ENCODE peak calls at places on chromosomes 16 and 17, in ten cellular contexts. X is NCI-H1417; T is GM23248; F is GM12865; M is M059J; K is H9; Z is activated CD4-positive, alpha-beta T cell treated with anti-CD3 and anti-CD28 coated beads, Interleukin-2, amount 10 ng/mL, durations not matched to agents 7 days and 5 days; R is KG1; L is NCI-H2107; O is heart left ventricle. S is an unnamed sample.

GRCh38 chr16:59612094-59612493 is 878.0 kb upstream of the GOT2 start:
- DNase-seq in M (no peak), K (peak; percentile 32), X (no peak), F (no peak), T (no peak), L (no peak), O (no peak), R (no peak), Z (no peak), S (no peak)

GRCh38 chr16:49528035-49528434 is 154.4 kb downstream of the C16orf78 start:
- DNase-seq in R (peak; percentile 24), T (peak; percentile 75), M (peak; percentile 26), X (no peak), O (no peak), K (no peak), Z (peak; percentile 38), F (no peak), L (no peak), S (no peak)

GRCh38 chr17:66747561-66748275 is 87.2 kb upstream of the CACNG5 start:
- DNase-seq in R (no peak), O (no peak), K (no peak), M (peak; percentile 57), T (peak; percentile 94), F (no peak), L (no peak), X (no peak), Z (no peak), S (no peak)

GRCh38 chr17:17711708-17712141 is 30.5 kb downstream of the RAI1 start:
- DNase-seq in T (no peak), K (peak; percentile 66), O (no peak), M (no peak), F (no peak), R (no peak), L (no peak), X (no peak), Z (no peak), S (no peak)

GRCh38 chr17:27376637-27377547 is 79.4 kb upstream of the KSR1 start:
- DNase-seq in M (peak; percentile 80), K (no peak), F (no peak), L (no peak), R (no peak), O (no peak), X (no peak), Z (no peak), T (peak; percentile 76), S (no peak)

GRCh38 chr16:88264641-88265285 is 118.0 kb upstream of the ZNF469 start:
- DNase-seq in T (peak; percentile 93), R (peak; percentile 10), Z (peak; percentile 33), K (peak; percentile 75), M (peak; percentile 96), X (no peak), O (peak; percentile 93), F (peak; percentile 80), L (no peak), S (peak; percentile 1)

GRCh38 chr16:89530401-89531381 is 22.5 kb downstream of the SPG7 start:
- DNase-seq in L (no peak), X (no peak), O (no peak), Z (no peak), M (no peak), F (no peak), R (no peak), K (no peak), T (no peak), S (no peak)

GRCh38 chr16:74448990-74449389 is 27.7 kb upstream of the CLEC18B start:
- DNase-seq in L (no peak), M (peak; percentile 96), K (no peak), X (no peak), F (no peak), R (no peak), T (peak; percentile 95), O (peak; percentile 84), Z (no peak), S (no peak)

GRCh38 chr16:79589495-79590134 is 10.9 kb downstream of the MAF start:
- DNase-seq in F (no peak), T (no peak), M (no peak), O (no peak), K (peak; percentile 56), L (no peak), Z (no peak), X (no peak), R (no peak), S (no peak)

GRCh38 chr16:48353565-48354163 is 31.5 kb downstream of the SIAH1 start:
- DNase-seq in L (peak; percentile 33), T (peak; percentile 89), K (peak; percentile 77), M (peak; percentile 71), F (peak; percentile 80), R (peak; percentile 61), Z (peak; percentile 76), X (peak; percentile 14), O (peak; percentile 49), S (peak; percentile 86)

GRCh38 chr17:51687887-51688286 is 427.5 kb downstream of the UTP18 start:
- DNase-seq in K (peak; percentile 5), M (no peak), O (no peak), L (no peak), T (no peak), R (no peak), Z (no peak), X (no peak), F (no peak), S (no peak)

GRCh38 chr17:48261297-48261880 is 153.8 kb downstream of the SNX11 start:
- DNase-seq in T (peak; percentile 53), O (no peak), M (peak; percentile 40), L (no peak), X (peak; percentile 15), K (peak; percentile 93), R (peak; percentile 13), F (peak; percentile 58), Z (no peak), S (peak; percentile 73)

S was measured in AML-193.